ENCODE peak calls at places on chromosomes 4 and X, in five cellular contexts. A is natural killer cell, J is A549, W is WTC11, C is RWPE1. D is an unnamed sample.

GRCh38 chr4:3765271-3766206 is 646 bp upstream of the ADRA2C start:
- DNase-seq in A (no peak), J (peak; percentile 42), W (peak; percentile 70), C (peak; percentile 13), D (peak; percentile 62)

GRCh38 chr4:110132822-110133719 is 65.3 kb downstream of the ELOVL6 start:
- DNase-seq in A (no peak), J (no peak), W (no peak), C (no peak), D (no peak)

GRCh38 chrX:69556094-69557011 is 52.2 kb downstream of the NALF2 start:
- DNase-seq in A (no peak), J (peak; percentile 2), W (peak; percentile 48), C (peak; percentile 48), D (no peak)

GRCh38 chr4:76950052-76950845 is 697 bp downstream of the SEPTIN11 start:
- DNase-seq in A (peak; percentile 44), J (peak; percentile 19), W (peak; percentile 48), C (peak; percentile 38), D (no peak)

GRCh38 chr4:173005912-173006633 is 162.5 kb upstream of the GALNT7 start:
- DNase-seq in A (no peak), J (no peak), W (no peak), C (no peak), D (no peak)

GRCh38 chrX:153981771-153982533 is 9.4 kb downstream of the TMEM187 start:
- DNase-seq in A (no peak), J (no peak), W (no peak), C (no peak), D (no peak)

GRCh38 chrX:51614353-51614752 is 4.4 kb downstream of the CENPVL3 start:
- DNase-seq in A (no peak), J (peak; percentile 14), W (no peak), C (peak; percentile 13), D (no peak)

GRCh38 chr4:113355550-113356371 is 306.3 kb downstream of the ANK2 start:
- DNase-seq in A (peak; percentile 34), J (no peak), W (no peak), C (peak; percentile 45), D (no peak)

GRCh38 chr4:11438647-11439046 is 10.0 kb upstream of the HS3ST1 start:
- DNase-seq in A (no peak), J (no peak), W (no peak), C (no peak), D (no peak)

GRCh38 chr4:80199004-80199579 is 1.8 kb downstream of the PRDM8 start:
- DNase-seq in A (no peak), J (no peak), W (no peak), C (no peak), D (no peak)

GRCh38 chrX:3178329-3178728 is 137.1 kb downstream of the ARSF start:
- DNase-seq in A (no peak), J (no peak), W (no peak), C (no peak), D (no peak)

GRCh38 chr4:108484187-108484586 is 136.2 kb upstream of the RPL34 start:
- DNase-seq in A (no peak), J (no peak), W (no peak), C (no peak), D (no peak)

GRCh38 chrX:44043496-44043895 is 70.3 kb upstream of the NDP start:
- DNase-seq in A (no peak), J (no peak), W (no peak), C (no peak), D (no peak)

DNA sequence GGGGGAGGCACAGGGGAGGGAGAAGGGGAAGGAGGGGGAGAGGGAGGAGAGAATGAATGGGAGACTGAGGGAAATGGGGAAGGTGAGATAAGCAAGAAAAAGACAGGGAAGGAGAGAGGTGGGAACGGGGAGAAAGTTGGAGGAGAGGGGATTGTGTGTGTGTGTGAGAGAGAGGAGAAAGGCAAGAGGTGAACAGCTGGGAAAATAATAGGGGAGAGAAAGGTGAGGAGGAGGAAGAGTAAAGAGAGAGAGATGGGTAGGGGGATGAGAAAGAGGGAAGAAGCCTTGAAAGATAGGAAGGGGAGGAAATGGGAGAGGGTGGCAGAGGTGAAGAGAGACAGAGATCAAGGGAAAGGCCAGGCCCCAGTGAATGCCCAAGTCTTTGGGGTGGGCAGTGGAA is 20.1 kb downstream of the BCORL1 start:
- DNase-seq in A (no peak), J (no peak), W (no peak), C (no peak), D (no peak)
- TF ChIP-seq CTCF in A (no peak), J (no peak), W (no peak), C (no peak), D (no peak)

GRCh38 chr4:57109847-57110634 is at the start of gene IGFBP7:
- DNase-seq in A (peak; percentile 51), J (no peak), W (peak; percentile 28), C (peak; percentile 69), D (peak; percentile 18)
- TF ChIP-seq CTCF in A (no peak), J (no peak), W (no peak), C (no peak), D (no peak)

GRCh38 chr4:75881476-75881875 is 20.8 kb downstream of the PPEF2 start:
- DNase-seq in A (no peak), J (no peak), W (no peak), C (no peak), D (no peak)

GRCh38 chr4:75880278-75880677 is 22.0 kb downstream of the PPEF2 start:
- DNase-seq in A (no peak), J (no peak), W (no peak), C (no peak), D (no peak)

GRCh38 chr4:75889537-75890199 is 12.6 kb downstream of the PPEF2 start:
- DNase-seq in A (no peak), J (no peak), W (no peak), C (no peak), D (no peak)

GRCh38 chr4:75891611-75892010 is 10.6 kb downstream of the PPEF2 start:
- DNase-seq in A (no peak), J (no peak), W (no peak), C (no peak), D (no peak)

DNA sequence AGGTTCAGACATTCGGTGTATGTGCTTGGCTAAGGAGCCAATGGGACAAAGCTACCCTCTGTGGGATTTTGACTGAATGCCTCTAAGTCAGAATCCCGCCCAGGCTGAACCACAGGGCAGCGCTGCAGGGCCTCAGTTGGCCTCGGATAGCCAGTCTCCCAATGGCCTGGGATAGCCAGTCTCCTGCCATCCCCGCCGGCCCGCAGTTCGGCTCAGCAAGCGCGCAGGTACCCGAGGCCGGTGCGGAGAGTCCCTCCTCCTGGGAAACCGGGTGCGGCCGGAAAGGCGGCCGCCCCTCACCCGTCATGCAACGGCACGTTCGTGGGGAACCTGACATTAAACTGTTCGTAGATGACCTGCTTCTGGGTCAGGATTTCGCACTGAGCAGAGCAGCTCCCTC is 16.1 kb downstream of the PPEF2 start:
- DNase-seq in A (no peak), J (no peak), W (peak; percentile 18), C (no peak), D (no peak)
- TF ChIP-seq CTCF in A (no peak), J (no peak), W (no peak), C (no peak), D (no peak)

GRCh38 chrX:140572724-140573123 is 67.9 kb upstream of the SOX3 start:
- DNase-seq in A (no peak), J (peak; percentile 1), W (peak; percentile 54), C (peak; percentile 1), D (no peak)
- TF ChIP-seq CTCF in A (no peak), J (peak; percentile 52), W (peak; percentile 21), C (peak; percentile 54), D (peak; percentile 55)

GRCh38 chr4:38055566-38055965 is 95.4 kb downstream of the PTTG2 start:
- DNase-seq in A (no peak), J (no peak), W (peak; percentile 30), C (no peak), D (no peak)
- TF ChIP-seq CTCF in A (no peak), J (no peak), W (no peak), C (no peak), D (no peak)

DNA sequence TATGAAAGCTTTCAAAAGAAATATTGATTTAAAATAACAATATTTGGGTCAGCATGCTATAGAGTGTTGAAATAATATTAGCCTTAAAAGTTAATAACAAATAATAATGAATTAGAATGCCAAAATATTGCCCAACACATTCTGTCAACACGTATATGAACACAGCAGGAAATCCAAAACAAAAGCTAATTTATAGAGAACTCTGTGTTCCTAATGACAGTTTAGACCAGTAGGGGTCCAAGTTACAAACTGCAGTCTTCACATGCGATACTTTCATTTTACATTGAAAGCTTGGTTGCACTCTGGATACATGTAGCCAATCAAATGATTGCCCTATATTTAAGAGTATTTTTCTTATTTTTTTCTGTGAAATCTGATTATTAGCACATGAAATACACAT is 274.4 kb downstream of the DCTD start:
- DNase-seq in A (no peak), J (peak; percentile 0), W (no peak), C (peak; percentile 3), D (no peak)
- TF ChIP-seq CTCF in A (no peak), J (no peak), W (no peak), C (no peak), D (no peak)

GRCh38 chr4:52103314-52103713 is 52.2 kb downstream of the SPATA18 start:
- DNase-seq in A (no peak), J (no peak), W (no peak), C (peak; percentile 11), D (no peak)
- TF ChIP-seq CTCF in A (no peak), J (peak; percentile 25), W (no peak), C (peak; percentile 36), D (peak; percentile 29)

GRCh38 chr4:13543091-13543581 is 1.2 kb downstream of the NKX3-2 start:
- DNase-seq in A (no peak), J (no peak), W (no peak), C (no peak), D (no peak)

GRCh38 chr4:13541176-13541604 is 3.1 kb downstream of the NKX3-2 start:
- DNase-seq in A (no peak), J (no peak), W (no peak), C (no peak), D (no peak)

GRCh38 chr4:13540446-13541175 is 3.7 kb downstream of the NKX3-2 start:
- DNase-seq in A (no peak), J (no peak), W (no peak), C (no peak), D (no peak)

GRCh38 chr4:13542577-13543042 is 1.7 kb downstream of the NKX3-2 start:
- DNase-seq in A (no peak), J (no peak), W (no peak), C (no peak), D (no peak)

GRCh38 chr4:13541720-13542576 is 2.4 kb downstream of the NKX3-2 start:
- DNase-seq in A (no peak), J (no peak), W (peak; percentile 80), C (no peak), D (no peak)
- TF ChIP-seq CTCF in A (no peak), J (peak; percentile 33), W (no peak), C (peak; percentile 51), D (no peak)

DNA sequence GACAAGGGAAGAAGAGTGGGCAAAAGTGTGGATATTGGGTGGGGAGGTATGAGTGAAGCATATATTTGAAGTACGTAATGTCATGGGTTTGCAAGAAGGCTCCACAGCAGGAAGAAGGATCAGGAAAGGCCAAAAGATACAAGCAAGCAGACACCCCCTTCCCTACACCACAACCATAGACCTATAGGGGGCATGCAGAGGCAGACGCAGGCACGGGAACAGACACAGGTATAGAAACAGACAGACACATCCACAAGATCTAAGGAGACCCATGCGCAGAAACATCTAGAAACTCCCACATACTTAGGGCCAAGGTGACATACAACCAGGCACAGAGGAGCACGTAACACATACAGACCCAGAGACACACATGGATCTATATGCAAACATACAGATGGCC is 14.3 kb downstream of the FGD1 start:
- DNase-seq in A (no peak), J (no peak), W (peak; percentile 23), C (no peak), D (no peak)
- TF ChIP-seq CTCF in A (no peak), J (no peak), W (no peak), C (no peak), D (no peak)

D was measured in D721Med.